ENCODE peak calls at places on chromosomes 2 and 18, in nine cellular contexts. V is lower lobe of right lung, R is H1, A is body of pancreas, D is fibroblast of lung, C is Panc1, O is tibial artery, I is tibial nerve, P is pancreas. T is an unnamed sample. For H3K27me3, the result is how much of the 10 kb centered on the place peaks cover.

GRCh38 chr2:233451950-233452349 is 97.7 kb downstream of the DGKD start:
- DNase-seq in V (peak), R (no peak), A (no peak), D (no peak), C (no peak), O (no peak), I (no peak), P (no peak), T (no peak)

GRCh38 chr2:100791294-100791935 is 28.5 kb upstream of the NPAS2 start:
- DNase-seq in V (no peak), R (no peak), A (peak), D (no peak), C (no peak), O (no peak), I (no peak), P (no peak), T (no peak)

GRCh38 chr2:41038408-41038807 is 586.5 kb upstream of the SLC8A1 start:
- DNase-seq in V (no peak), R (no peak), A (no peak), D (peak), C (no peak), O (no peak), I (no peak), P (no peak), T (no peak)

GRCh38 chr2:85309699-85310321 is 18.0 kb downstream of the TGOLN2 start:
- DNase-seq in V (no peak), R (no peak), A (no peak), D (no peak), C (no peak), O (peak), I (no peak), P (no peak), T (no peak)

GRCh38 chr2:142741764-142742269 is 135.6 kb upstream of the KYNU start:
- DNase-seq in V (no peak), R (no peak), A (no peak), D (peak), C (no peak), O (no peak), I (no peak), P (no peak), T (no peak)

GRCh38 chr2:235255716-235256115 is 238.1 kb upstream of the AGAP1 start:
- DNase-seq in V (no peak), R (no peak), A (no peak), D (no peak), C (no peak), O (no peak), I (no peak), P (no peak), T (no peak)

GRCh38 chr2:179235463-179236108 is 29.0 kb downstream of the SESTD1 start:
- DNase-seq in V (no peak), R (no peak), A (no peak), D (peak), C (no peak), O (no peak), I (no peak), P (no peak), T (no peak)

GRCh38 chr2:46489430-46489829 is 10.1 kb downstream of the TMEM247 start:
- DNase-seq in V (no peak), R (no peak), A (no peak), D (no peak), C (no peak), O (no peak), I (no peak), P (no peak), T (no peak)

GRCh38 chr2:16318051-16318450 is 347.6 kb downstream of the CYRIA start:
- DNase-seq in V (no peak), R (no peak), A (no peak), D (no peak), C (no peak), O (no peak), I (no peak), P (no peak), T (no peak)

GRCh38 chr2:2748399-2749205 is 417.5 kb upstream of the MYT1L start:
- DNase-seq in V (no peak), R (no peak), A (no peak), D (no peak), C (no peak), O (no peak), I (no peak), P (no peak), T (no peak)

GRCh38 chr18:75218064-75218463 is 7.5 kb downstream of the TSHZ1 start:
- DNase-seq in V (no peak), R (no peak), A (no peak), D (no peak), C (no peak), O (no peak), I (no peak), P (no peak), T (no peak)

GRCh38 chr2:163347982-163348842 is 387.6 kb downstream of the FIGN start:
- DNase-seq in V (peak), R (peak), A (peak), D (peak), C (peak), O (peak), I (peak), P (peak), T (peak)

GRCh38 chr2:111227716-111228141 is 107.0 kb downstream of the BCL2L11 start:
- DNase-seq in V (no peak), R (no peak), A (no peak), D (peak), C (no peak), O (no peak), I (no peak), P (no peak), T (peak)

GRCh38 chr2:31354837-31355236 is 59.7 kb downstream of the XDH start:
- DNase-seq in V (no peak), R (no peak), A (no peak), D (peak), C (no peak), O (no peak), I (no peak), P (no peak), T (peak)

GRCh38 chr2:29106980-29107388 is 8.2 kb upstream of the CLIP4 start:
- DNase-seq in V (no peak), R (no peak), A (no peak), D (peak), C (no peak), O (no peak), I (no peak), P (no peak), T (no peak)

GRCh38 chr2:28658369-28658768 is 93.3 kb upstream of the PPP1CB start:
- DNase-seq in V (no peak), R (no peak), A (no peak), D (peak), C (no peak), O (no peak), I (no peak), P (no peak), T (no peak)

GRCh38 chr18:23226386-23226785 is 91.1 kb downstream of the CABLES1 start:
- DNase-seq in V (no peak), R (no peak), A (no peak), D (peak), C (no peak), O (no peak), I (no peak), P (no peak), T (no peak)

GRCh38 chr2:60091884-60092283 is 461.6 kb downstream of the BCL11A start:
- DNase-seq in V (no peak), R (no peak), A (peak), D (no peak), C (no peak), O (no peak), I (no peak), P (no peak), T (no peak)

GRCh38 chr18:34976899-34977786 is 64.1 kb upstream of the MAPRE2 start:
- DNase-seq in V (peak), R (no peak), A (peak), D (peak), C (no peak), O (peak), I (peak), P (peak), T (peak)

DNA sequence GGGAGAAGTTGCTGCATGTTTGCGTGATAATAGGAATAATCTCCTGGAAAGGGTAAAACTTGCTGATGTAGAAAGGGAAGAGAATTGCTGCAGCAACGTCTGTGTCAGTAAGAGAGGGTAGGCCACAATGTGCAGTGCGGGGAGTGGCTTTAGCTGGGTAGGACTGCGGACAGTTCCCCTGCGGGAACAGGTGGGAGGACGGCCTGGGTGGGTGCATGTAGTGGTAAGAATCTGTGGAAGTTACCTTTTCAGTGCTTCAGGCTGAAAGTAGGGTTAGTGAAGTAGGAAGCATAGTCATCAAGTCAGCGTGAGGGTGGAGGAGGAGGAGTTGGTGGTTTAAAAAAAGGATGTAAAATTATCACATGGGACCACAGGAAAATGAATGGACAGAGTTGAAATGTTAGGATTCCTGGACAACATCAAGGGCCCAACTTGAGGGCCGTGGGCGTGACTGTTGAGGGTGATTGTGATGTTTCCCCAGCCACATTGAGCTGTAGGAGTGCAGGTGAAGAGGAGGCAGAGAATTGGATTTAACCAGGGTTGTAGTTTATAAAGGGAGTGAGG is 13.2 kb downstream of the CEP192 start:
- DNase-seq in V (no peak), R (no peak), A (no peak), D (no peak), C (no peak), O (no peak), I (no peak), P (no peak), T (no peak)
- TF ChIP-seq CTCF in V (no peak), R (no peak), A (no peak), D (no peak), C (no peak), O (no peak), I (no peak), P (no peak), T (no peak)

GRCh38 chr2:112621792-112622527 is 23.8 kb upstream of the SLC20A1 start:
- DNase-seq in V (no peak), R (no peak), A (no peak), D (peak), C (no peak), O (peak), I (no peak), P (no peak), T (peak)
- H3K4me3 ChIP-seq in V (no peak), R (no peak), A (no peak), D (no peak), C (no peak), O (no peak), I (no peak), P (no peak), T (no peak)

DNA sequence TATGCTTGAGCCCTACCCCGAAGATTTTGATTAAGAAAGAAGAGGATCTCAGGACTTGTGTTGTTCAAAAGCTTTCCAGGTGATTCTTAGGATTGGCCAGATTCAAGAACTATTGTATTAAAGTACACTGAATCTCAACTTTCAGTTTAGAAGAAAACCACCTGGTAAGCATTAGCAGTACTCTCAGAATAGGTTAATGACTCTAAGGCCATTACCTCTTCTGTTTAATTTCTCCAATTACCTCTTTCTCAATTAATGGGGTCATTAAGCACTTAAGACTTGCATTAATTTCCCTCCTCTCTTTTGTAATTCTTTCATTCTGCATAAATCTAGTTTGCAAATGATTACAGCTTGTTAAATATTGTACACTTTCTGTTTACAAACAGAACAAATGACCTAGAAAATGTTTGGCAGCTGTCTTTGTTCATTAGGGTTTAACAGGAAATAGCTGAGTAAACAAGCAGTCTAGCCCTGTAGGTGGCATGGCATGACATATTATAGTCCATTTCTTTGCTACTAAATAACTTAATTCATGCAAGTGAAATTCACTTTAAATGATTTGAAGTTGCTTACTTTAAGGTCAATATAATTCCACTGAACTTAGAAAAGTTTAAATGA is 20.4 kb upstream of the TDRD15 start:
- DNase-seq in V (no peak), R (no peak), A (no peak), D (no peak), C (no peak), O (no peak), I (no peak), P (no peak), T (no peak)
- H3K27me3 ChIP-seq in V (under half), R (under half), A (under half), D (under half), C (under half), O (under half), I (under half), P (under half), T (under half)

DNA sequence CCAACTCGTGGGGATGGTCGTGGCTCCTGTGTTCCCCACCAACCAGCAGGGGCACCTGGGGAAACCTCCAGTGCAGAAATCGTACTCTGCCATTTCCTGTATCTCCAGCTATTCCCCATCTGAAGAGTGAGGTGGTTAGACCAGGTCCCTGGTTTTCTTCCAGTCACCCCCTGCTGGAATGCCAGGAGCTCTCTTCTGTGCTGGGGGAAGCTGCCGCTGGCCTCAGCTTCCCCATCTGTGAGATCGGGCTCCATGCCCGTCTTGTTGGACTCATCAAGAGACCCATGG is 119.7 kb downstream of the INHBB start:
- DNase-seq in V (no peak), R (no peak), A (no peak), D (no peak), C (no peak), O (no peak), I (no peak), P (no peak), T (no peak)
- TF ChIP-seq CTCF in V (no peak), R (no peak), A (no peak), D (no peak), C (no peak), O (no peak), I (no peak), P (no peak), T (no peak)

GRCh38 chr2:80231421-80231820 is 73.1 kb downstream of the LRRTM1 start:
- DNase-seq in V (no peak), R (no peak), A (no peak), D (no peak), C (no peak), O (no peak), I (no peak), P (no peak), T (no peak)
- H3K4me3 ChIP-seq in V (no peak), R (no peak), A (no peak), D (no peak), C (no peak), O (no peak), I (no peak), P (no peak), T (no peak)

GRCh38 chr2:182033449-182033848 is 47.8 kb downstream of the PPP1R1C start:
- DNase-seq in V (no peak), R (no peak), A (no peak), D (no peak), C (no peak), O (no peak), I (no peak), P (no peak), T (no peak)

DNA sequence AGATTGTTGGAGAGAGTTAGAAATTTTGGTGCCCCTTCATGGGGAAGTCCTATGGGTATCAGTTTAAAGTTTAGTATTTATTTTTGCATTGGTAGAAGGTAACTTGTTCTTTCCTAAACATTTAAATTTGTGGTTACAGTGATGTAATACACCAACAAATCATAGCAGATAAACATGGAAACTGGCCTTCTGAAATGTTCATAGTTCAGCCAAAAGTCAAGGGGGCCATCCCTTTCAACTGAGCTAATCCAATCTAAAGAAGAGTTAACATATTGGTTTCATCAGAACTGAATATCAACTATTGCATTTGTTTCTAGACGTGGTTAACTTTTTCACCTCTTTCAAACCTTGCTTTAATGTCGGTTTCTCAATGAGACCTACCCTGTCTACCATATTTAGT is 46.3 kb downstream of the PPP1R1C start:
- DNase-seq in V (no peak), R (no peak), A (no peak), D (no peak), C (no peak), O (no peak), I (no peak), P (no peak), T (no peak)
- H3K27me3 ChIP-seq in V (under half), R (under half), A (under half), D (under half), C (under half), O (under half), I (under half), P (under half), T (under half)

GRCh38 chr2:212176151-212176550 is 362.5 kb downstream of the ERBB4 start:
- DNase-seq in V (no peak), R (no peak), A (no peak), D (no peak), C (no peak), O (no peak), I (no peak), P (no peak), T (no peak)

GRCh38 chr2:212181646-212182045 is 357.0 kb downstream of the ERBB4 start:
- DNase-seq in V (no peak), R (no peak), A (no peak), D (peak), C (no peak), O (no peak), I (no peak), P (no peak), T (no peak)

GRCh38 chr2:212180684-212181083 is 357.9 kb downstream of the ERBB4 start:
- DNase-seq in V (no peak), R (no peak), A (no peak), D (no peak), C (no peak), O (no peak), I (no peak), P (no peak), T (no peak)

GRCh38 chr2:212173771-212174510 is 364.7 kb downstream of the ERBB4 start:
- DNase-seq in V (no peak), R (no peak), A (no peak), D (no peak), C (no peak), O (no peak), I (no peak), P (no peak), T (no peak)

GRCh38 chr2:212177724-212178123 is 360.9 kb downstream of the ERBB4 start:
- DNase-seq in V (no peak), R (no peak), A (no peak), D (no peak), C (no peak), O (no peak), I (no peak), P (no peak), T (peak)
- TF ChIP-seq CTCF in V (no peak), R (peak), A (no peak), D (no peak), C (no peak), O (no peak), I (no peak), P (no peak), T (no peak)

DNA sequence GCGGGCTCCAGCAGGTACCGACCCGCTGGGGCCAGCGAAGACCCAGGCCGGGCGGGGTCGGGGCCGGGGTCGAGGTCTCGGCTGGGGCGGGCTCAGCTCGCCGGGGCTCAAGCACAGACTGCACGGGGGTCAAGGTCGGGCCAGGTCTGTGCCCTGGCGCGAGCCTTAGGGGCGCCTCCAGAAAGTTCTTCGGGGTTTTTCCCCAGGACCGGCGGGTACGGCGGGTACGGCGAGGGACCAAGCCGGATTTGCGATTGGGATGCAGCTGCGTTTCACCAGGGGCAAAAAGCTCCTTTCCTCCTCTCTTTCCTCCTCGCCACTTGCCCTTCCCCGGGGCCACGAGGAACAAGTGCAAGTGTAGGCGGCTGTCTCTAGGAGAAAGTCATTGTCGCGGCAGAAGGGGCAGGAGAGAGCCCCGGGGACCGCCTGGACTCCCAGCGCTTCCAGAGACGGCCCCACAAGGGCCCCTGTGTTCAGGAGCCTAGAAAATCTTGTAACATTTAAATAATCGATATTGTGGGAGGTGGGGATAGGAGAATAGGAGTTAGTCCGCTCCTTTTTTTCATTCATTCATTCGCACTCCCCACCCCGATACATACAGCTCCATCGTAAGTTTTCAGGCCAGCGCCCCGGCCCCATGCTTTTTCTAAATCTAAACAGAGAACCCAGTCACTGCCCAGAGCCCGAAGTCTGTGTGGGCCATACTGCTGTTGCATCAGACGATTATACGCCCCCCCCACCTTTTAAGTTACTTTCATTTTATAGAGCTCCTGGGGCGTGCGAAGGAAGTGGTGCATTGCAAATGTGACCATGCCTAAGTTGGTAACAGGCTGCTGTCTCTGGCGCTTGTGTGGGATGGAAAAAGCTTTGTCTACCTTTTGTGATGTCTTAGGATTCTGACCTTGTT is 679 bp downstream of the PMAIP1 start:
- DNase-seq in V (peak), R (no peak), A (peak), D (peak), C (no peak), O (no peak), I (no peak), P (no peak), T (peak)
- H3K4me3 ChIP-seq in V (peak), R (peak), A (peak), D (peak), C (peak), O (peak), I (peak), P (peak), T (peak)

DNA sequence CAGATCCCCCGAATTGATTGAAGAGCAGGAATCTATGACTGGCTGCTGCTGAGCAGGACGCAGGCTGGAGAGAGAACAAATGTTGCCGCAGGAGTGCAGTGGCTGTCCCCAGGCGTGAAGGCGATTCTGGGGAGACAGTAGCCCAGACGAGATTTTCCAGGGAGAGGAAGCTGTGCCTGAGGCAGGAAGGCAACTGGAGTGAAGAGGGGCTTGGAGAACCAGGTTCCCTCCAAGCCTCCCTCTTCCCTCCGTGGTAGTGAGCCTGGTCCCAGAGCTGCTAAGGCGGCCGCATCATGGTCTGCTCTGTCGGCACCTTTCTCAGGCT is 1.3 kb upstream of the NPPC start:
- DNase-seq in V (no peak), R (no peak), A (no peak), D (no peak), C (no peak), O (peak), I (no peak), P (no peak), T (no peak)
- H3K27me3 ChIP-seq in V (half or more), R (under half), A (under half), D (half or more), C (under half), O (half or more), I (half or more), P (under half), T (half or more)

GRCh38 chr2:44974064-44974715 is 32.7 kb downstream of the SIX3 start:
- DNase-seq in V (no peak), R (no peak), A (peak), D (peak), C (no peak), O (no peak), I (no peak), P (no peak), T (peak)
- TF ChIP-seq CTCF in V (peak), R (peak), A (no peak), D (peak), C (peak), O (no peak), I (no peak), P (no peak), T (peak)

T was measured in cardiac muscle cell.